ENCODE peak calls at places on chromosomes 2 and 18, in five cellular contexts. T is kidney tubule cell, E is EH, Z is GM06990, K is NCI-H146. N is an unnamed sample.
A peak's percentile ranks its signal among the peaks of the same experiment; 100 is the strongest.

GRCh38 chr2:234770081-234770506 is 181.7 kb upstream of the SH3BP4 start:
- DNase-seq in K (peak; percentile 88), T (no peak), E (peak; percentile 49), Z (no peak), N (peak; percentile 68)

GRCh38 chr2:72915907-72916742 is 1.2 kb upstream of the EMX1 start:
- DNase-seq in Z (peak; percentile 83), T (peak; percentile 80), E (peak; percentile 32), K (peak; percentile 81), N (no peak)

GRCh38 chr2:203935568-203935967 is 995 bp upstream of the ICOS start:
- DNase-seq in K (no peak), T (no peak), E (no peak), Z (no peak), N (no peak)

GRCh38 chr2:29174937-29175336 is 59.7 kb downstream of the CLIP4 start:
- DNase-seq in T (no peak), E (no peak), Z (no peak), K (peak; percentile 35), N (no peak)

GRCh38 chr18:111292-112014 is 46.9 kb upstream of the USP14 start:
- DNase-seq in T (peak; percentile 82), Z (peak; percentile 79), E (peak; percentile 51), K (no peak), N (peak; percentile 11)

GRCh38 chr18:61797691-61798590 is 94.9 kb downstream of the RNF152 start:
- DNase-seq in T (no peak), K (no peak), E (no peak), Z (no peak), N (no peak)

GRCh38 chr2:112029164-112029563 is 25.9 kb upstream of the TMEM87B start:
- DNase-seq in Z (no peak), K (no peak), T (no peak), E (no peak), N (no peak)

GRCh38 chr2:27566628-27567027 is 16.2 kb upstream of the ZNF512 start:
- DNase-seq in E (peak; percentile 79), Z (no peak), T (peak; percentile 92), K (no peak), N (peak; percentile 66)

GRCh38 chr2:28927878-28928277 is 33.4 kb downstream of the WDR43 start:
- DNase-seq in K (no peak), E (peak; percentile 74), Z (no peak), T (no peak), N (peak; percentile 70)

GRCh38 chr2:119062652-119063051 is 95.9 kb downstream of the C1QL2 start:
- DNase-seq in K (no peak), Z (no peak), E (no peak), T (peak; percentile 18), N (no peak)

GRCh38 chr2:23624378-23624777 is 239.4 kb downstream of the KLHL29 start:
- DNase-seq in Z (no peak), E (no peak), K (no peak), T (no peak), N (no peak)

GRCh38 chr18:67104700-67105284 is 411.7 kb downstream of the DSEL start:
- DNase-seq in K (peak; percentile 99), E (peak; percentile 60), T (peak; percentile 65), Z (no peak), N (peak; percentile 52)

GRCh38 chr2:119516121-119516520 is 8.2 kb downstream of the SCTR start:
- DNase-seq in K (no peak), Z (no peak), E (no peak), T (no peak), N (no peak)

GRCh38 chr2:210681481-210681880 is 125.1 kb downstream of the CPS1 start:
- DNase-seq in E (no peak), T (no peak), K (peak; percentile 81), Z (no peak), N (no peak)

GRCh38 chr2:62801814-62802524 is 96.5 kb downstream of the EHBP1 start:
- DNase-seq in Z (no peak), K (no peak), T (peak; percentile 19), E (peak; percentile 46), N (no peak)

GRCh38 chr18:72542993-72543361 is 1.2 kb downstream of the CBLN2 start:
- DNase-seq in K (peak; percentile 83), Z (peak; percentile 1), T (peak; percentile 1), E (no peak), N (no peak)

GRCh38 chr18:14086459-14087231 is 45.6 kb downstream of the ZNF519 start:
- DNase-seq in E (peak; percentile 24), Z (peak; percentile 25), K (peak; percentile 63), T (peak; percentile 51), N (peak; percentile 12)

GRCh38 chr2:73264332-73264606 is 20.0 kb downstream of the FBXO41 start:
- DNase-seq in Z (no peak), K (no peak), E (no peak), T (no peak), N (no peak)

GRCh38 chr2:144999040-144999875 is 479.3 kb upstream of the ZEB2 start:
- DNase-seq in E (peak; percentile 14), T (no peak), Z (no peak), K (no peak), N (peak; percentile 53)

GRCh38 chr2:147331790-147332419 is 512.9 kb upstream of the ACVR2A start:
- DNase-seq in T (peak; percentile 38), Z (peak; percentile 14), K (peak; percentile 41), E (no peak), N (peak; percentile 14)

GRCh38 chr2:216090369-216090786 is 8.7 kb downstream of the TMEM169 start:
- DNase-seq in Z (peak; percentile 31), E (peak; percentile 64), K (no peak), T (no peak), N (peak; percentile 60)

GRCh38 chr2:110688594-110689091 is 10.8 kb upstream of the BUB1 start:
- DNase-seq in E (no peak), Z (no peak), T (peak; percentile 72), K (peak; percentile 15), N (peak; percentile 80)

GRCh38 chr2:178391701-178392100 is 59.3 kb downstream of the PRKRA start:
- DNase-seq in E (no peak), T (no peak), K (no peak), Z (no peak), N (no peak)

GRCh38 chr2:121214296-121214695 is 70.7 kb downstream of the TFCP2L1 start:
- DNase-seq in E (no peak), T (no peak), K (peak; percentile 34), Z (no peak), N (no peak)

GRCh38 chr2:164523026-164523425 is 98.3 kb downstream of the GRB14 start:
- DNase-seq in T (peak; percentile 95), K (no peak), E (peak; percentile 58), Z (no peak), N (peak; percentile 66)

GRCh38 chr2:218860950-218861381 is 1.4 kb downstream of the WNT6 start:
- DNase-seq in Z (no peak), T (peak; percentile 24), E (peak; percentile 89), K (peak; percentile 79), N (peak; percentile 60)

GRCh38 chr18:24731158-24731557 is 270.7 kb downstream of the HRH4 start:
- DNase-seq in T (peak; percentile 61), K (no peak), Z (no peak), E (no peak), N (no peak)

GRCh38 chr2:40384714-40385113 is 67.2 kb downstream of the SLC8A1 start:
- DNase-seq in K (no peak), Z (no peak), E (peak; percentile 90), T (peak; percentile 30), N (peak; percentile 83)

GRCh38 chr18:53710080-53710479 is 514.4 kb downstream of the MBD2 start:
- DNase-seq in E (no peak), K (no peak), T (no peak), Z (no peak), N (no peak)

GRCh38 chr2:125516496-125517109 is 1139.4 kb upstream of the GYPC start:
- DNase-seq in K (peak; percentile 8), E (peak; percentile 34), T (peak; percentile 28), Z (no peak), N (no peak)

GRCh38 chr2:213086566-213086965 is 64.8 kb downstream of the IKZF2 start:
- DNase-seq in T (peak; percentile 13), Z (no peak), E (peak; percentile 64), K (no peak), N (peak; percentile 34)

GRCh38 chr2:233462826-233463470 is 103.6 kb downstream of the USP40 start:
- DNase-seq in Z (no peak), K (no peak), E (no peak), T (no peak), N (no peak)

GRCh38 chr18:37532917-37533316 is 32.7 kb downstream of the CELF4 start:
- DNase-seq in E (no peak), T (no peak), K (no peak), Z (no peak), N (no peak)

GRCh38 chr2:10830641-10831386 is 18.2 kb upstream of the PDIA6 start:
- DNase-seq in E (no peak), Z (no peak), T (no peak), K (no peak), N (no peak)

N was measured in astrocyte.